ENCODE peak calls at places on chromosomes 5 and 9, in five cellular contexts. K, W, Q, C and Z are unnamed samples.

GRCh38 chr5:172142709-172143215 is 45.3 kb downstream of the STK10 start:
- DNase-seq in C (no peak), K (no peak), Q (no peak), W (no peak), Z (no peak)

GRCh38 chr9:34463098-34463900 is 4.7 kb downstream of the DNAI1 start:
- DNase-seq in Q (no peak), W (peak; percentile 66), K (peak; percentile 71), C (peak; percentile 11), Z (no peak)

GRCh38 chr5:155514105-155514563 is 500.6 kb downstream of the KIF4B start:
- DNase-seq in K (no peak), C (peak; percentile 14), Q (no peak), W (no peak), Z (no peak)

GRCh38 chr9:130453487-130453886 is 8.7 kb downstream of the ASS1 start:
- DNase-seq in Q (no peak), C (no peak), W (peak; percentile 92), K (peak; percentile 94), Z (peak; percentile 77)

GRCh38 chr5:14450055-14450524 is 131.5 kb upstream of the OTULINL start:
- DNase-seq in C (no peak), K (no peak), W (peak; percentile 30), Q (no peak), Z (no peak)

GRCh38 chr5:126531543-126532120 is 63.4 kb downstream of the ALDH7A1 start:
- DNase-seq in C (no peak), K (no peak), W (no peak), Q (no peak), Z (no peak)

GRCh38 chr9:126316085-126316655 is 10.5 kb upstream of the MVB12B start:
- DNase-seq in W (no peak), C (no peak), K (no peak), Q (no peak), Z (no peak)

GRCh38 chr5:131171276-131171815 is 602 bp downstream of the LYRM7 start:
- DNase-seq in C (no peak), Q (peak; percentile 9), W (no peak), K (no peak), Z (no peak)

GRCh38 chr5:62371409-62371808 is 32.3 kb downstream of the DIMT1 start:
- DNase-seq in K (no peak), W (no peak), C (no peak), Q (no peak), Z (no peak)

GRCh38 chr5:147200001-147200400 is 34.8 kb upstream of the STK32A start:
- DNase-seq in Q (no peak), C (no peak), W (no peak), K (no peak), Z (no peak)

GRCh38 chr9:97804059-97804365 is 49.0 kb upstream of the FOXE1 start:
- DNase-seq in W (no peak), K (no peak), Q (no peak), C (no peak), Z (no peak)

GRCh38 chr5:180807654-180808414 is 5.2 kb upstream of the MGAT1 start:
- DNase-seq in C (no peak), K (no peak), Q (no peak), W (no peak), Z (no peak)
- H3K4me3 ChIP-seq in C (peak overlapping the region; percentile 76), K (peak overlapping the region; percentile 11), Q (peak overlapping the region; percentile 85), W (no peak overlapping the region), Z (peak overlapping the region; percentile 80)

GRCh38 chr9:4732890-4733289 is 8.1 kb downstream of the AK3 start:
- DNase-seq in K (no peak), C (no peak), Q (no peak), W (no peak), Z (no peak)

GRCh38 chr9:4738866-4739586 is 2.0 kb downstream of the AK3 start:
- DNase-seq in W (no peak), C (no peak), K (no peak), Q (no peak), Z (peak; percentile 33)

GRCh38 chr9:4739587-4740372 is 1.2 kb downstream of the AK3 start:
- DNase-seq in Q (no peak), W (peak; percentile 53), K (no peak), C (no peak), Z (no peak)

DNA sequence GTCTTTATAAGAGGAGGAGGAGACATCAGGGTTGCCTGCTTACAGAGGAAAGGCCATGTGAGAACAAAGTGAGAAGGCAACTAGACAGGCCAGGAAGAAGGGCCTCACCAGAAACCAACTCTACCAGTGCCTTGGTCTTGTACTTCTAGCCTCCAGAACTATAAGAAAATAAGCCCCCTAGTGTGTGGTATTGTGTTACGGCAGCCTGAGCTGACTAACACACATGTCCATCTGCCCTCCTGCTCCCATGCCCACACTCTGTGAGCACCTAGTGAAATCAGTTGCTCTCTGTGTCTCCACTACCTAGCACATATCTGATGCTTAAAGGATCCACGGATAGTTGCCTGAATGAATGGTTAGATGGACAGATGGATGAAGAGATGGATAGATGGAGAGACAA is 6.9 kb downstream of the AK3 start:
- DNase-seq in Q (no peak), W (no peak), C (no peak), K (no peak), Z (no peak)
- TF ChIP-seq CTCF in Q (no peak), W (no peak), C (no peak), K (peak; percentile 18), Z (no peak)

GRCh38 chr9:38251036-38251335 is 141.5 kb upstream of the ALDH1B1 start:
- DNase-seq in W (no peak), Q (no peak), C (no peak), K (no peak), Z (no peak)

GRCh38 chr9:38254756-38255155 is 137.7 kb upstream of the ALDH1B1 start:
- DNase-seq in W (no peak), Q (no peak), C (no peak), K (no peak), Z (no peak)

GRCh38 chr9:38251461-38251860 is 141.0 kb upstream of the ALDH1B1 start:
- DNase-seq in C (no peak), Q (no peak), W (no peak), K (no peak), Z (no peak)

GRCh38 chr9:38254151-38254550 is 138.4 kb upstream of the ALDH1B1 start:
- DNase-seq in Q (no peak), W (no peak), C (no peak), K (no peak), Z (no peak)

GRCh38 chr9:38253200-38253599 is 139.3 kb upstream of the ALDH1B1 start:
- DNase-seq in Q (no peak), K (no peak), C (no peak), W (no peak), Z (no peak)
- H3K4me1 ChIP-seq in Q (peaks cover 16% of the 10 kb centered on the region), K (no peaks in the 10 kb centered on the region), C (no peaks in the 10 kb centered on the region), W (no peaks in the 10 kb centered on the region), Z (no peaks in the 10 kb centered on the region)

GRCh38 chr9:128798896-128799295 is 11.8 kb downstream of the TBC1D13 start:
- DNase-seq in W (no peak), Q (no peak), C (no peak), K (no peak), Z (no peak)
- H3K4me3 ChIP-seq in W (no peak overlapping the region), Q (no peak overlapping the region), C (no peak overlapping the region), K (no peak overlapping the region), Z (no peak overlapping the region)

GRCh38 chr9:893115-893514 is 51.6 kb downstream of the DMRT1 start:
- DNase-seq in K (no peak), W (no peak), Q (no peak), C (no peak), Z (no peak)

GRCh38 chr9:886886-887285 is 45.4 kb downstream of the DMRT1 start:
- DNase-seq in C (no peak), K (no peak), W (no peak), Q (no peak), Z (no peak)

GRCh38 chr9:893843-894420 is 52.4 kb downstream of the DMRT1 start:
- DNase-seq in W (peak; percentile 72), K (peak; percentile 41), Q (peak; percentile 76), C (peak; percentile 74), Z (peak; percentile 58)

GRCh38 chr9:892123-892522 is 50.6 kb downstream of the DMRT1 start:
- DNase-seq in Q (no peak), K (no peak), W (no peak), C (peak; percentile 10), Z (no peak)
- TF ChIP-seq CTCF in Q (peak; percentile 34), K (peak; percentile 12), W (no peak), C (no peak), Z (no peak)

DNA sequence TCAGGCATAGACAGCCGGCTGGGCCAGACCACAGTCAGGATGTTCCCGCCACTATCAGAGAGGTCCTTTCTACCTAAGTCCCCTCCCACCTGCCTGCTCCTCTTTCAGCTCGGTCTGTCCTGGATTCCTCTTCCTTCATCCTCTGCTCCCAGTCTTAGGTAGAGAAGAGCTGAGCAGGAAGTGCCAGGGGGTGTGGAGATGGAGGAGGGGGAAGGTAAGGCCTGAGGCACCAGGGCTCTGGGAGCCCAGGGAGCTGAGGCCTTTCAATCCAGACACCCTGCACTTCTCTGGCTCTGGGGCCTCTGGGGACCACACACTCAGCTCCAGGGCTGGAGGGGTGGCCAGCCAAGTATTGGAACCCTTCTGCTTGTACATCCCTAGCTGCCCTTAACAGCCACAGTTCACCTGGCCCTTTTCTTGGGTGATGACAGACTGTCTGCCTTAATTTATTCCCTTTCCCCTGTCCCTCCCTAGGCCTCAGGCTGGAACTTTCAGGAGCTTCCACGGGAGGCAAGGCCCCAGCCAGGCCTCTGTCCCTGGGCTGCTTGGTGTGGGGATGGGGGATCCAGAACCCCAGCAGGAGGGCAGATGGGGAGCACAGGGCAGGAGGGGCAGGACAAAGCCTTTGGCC is 15.6 kb downstream of the IRF1 start:
- DNase-seq in Q (no peak), C (no peak), K (peak; percentile 68), W (no peak), Z (no peak)
- H3K4me1 ChIP-seq in Q (no peaks in the 10 kb centered on the region), C (peaks cover 10% of the 10 kb centered on the region), K (peaks cover 8% of the 10 kb centered on the region), W (peaks cover 18% of the 10 kb centered on the region), Z (peaks cover 37% of the 10 kb centered on the region)

DNA sequence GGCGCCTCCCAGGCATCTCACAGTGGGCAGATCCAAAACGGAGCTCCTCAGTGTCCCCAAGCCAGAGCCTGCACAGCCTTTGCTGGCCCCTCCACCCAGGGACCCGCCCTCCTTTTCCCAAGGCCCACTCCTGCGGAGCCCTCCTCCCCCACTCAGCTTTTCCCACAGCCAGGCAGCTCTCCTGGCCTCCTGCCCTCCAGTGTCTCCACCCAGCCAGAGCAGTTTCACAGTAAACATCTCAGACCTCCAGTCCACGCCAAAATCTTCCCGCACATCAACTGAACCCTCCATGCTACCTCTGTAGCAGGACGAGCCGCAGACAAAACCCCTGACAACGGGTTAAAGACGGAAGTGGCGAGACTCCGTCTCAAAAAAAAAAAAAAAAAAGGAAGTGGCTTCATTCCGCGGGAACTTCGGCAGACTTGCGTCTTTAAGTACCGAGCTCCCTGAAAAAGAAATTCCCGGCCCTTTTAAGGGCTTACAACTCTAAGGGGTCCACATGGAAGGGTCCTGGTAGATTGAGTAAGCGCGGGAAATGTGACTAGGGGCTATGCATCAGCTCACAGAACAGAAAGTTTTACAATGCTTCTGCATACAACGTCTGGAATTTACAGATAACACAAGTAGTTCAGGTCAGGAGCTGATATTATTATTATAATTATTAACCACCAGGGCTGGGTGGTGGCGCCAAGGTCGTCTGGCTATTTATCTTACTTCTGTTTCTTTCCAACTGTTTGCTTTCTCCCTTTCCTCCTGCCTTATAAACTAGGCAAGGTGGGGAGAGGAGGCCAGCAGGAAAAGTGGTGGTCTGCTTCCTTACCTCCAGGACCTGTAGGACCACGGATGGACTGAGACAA is 11.4 kb upstream of the GRIN1 start:
- DNase-seq in K (peak; percentile 54), Q (no peak), C (peak; percentile 57), W (no peak), Z (no peak)
- H3K4me3 ChIP-seq in K (peak overlapping the region; percentile 70), Q (no peak overlapping the region), C (peak overlapping the region; percentile 94), W (no peak overlapping the region), Z (no peak overlapping the region)